ENCODE peak calls at places on chromosomes 13 and 19, in six cellular contexts. V, J, M, P, R and Z are unnamed samples. For H3K27me3, the result is how much of the 10 kb centered on the place peaks cover.

GRCh38 chr19:35353635-35354034 is 4.6 kb upstream of the FFAR3 start:
- DNase-seq in R (no peak), P (no peak), V (no peak), M (no peak), J (no peak), Z (no peak)

GRCh38 chr13:74324338-74324737 is 190.1 kb upstream of the KLF12 start:
- DNase-seq in V (no peak), J (no peak), M (no peak), P (no peak), R (no peak), Z (no peak)

GRCh38 chr13:46607768-46608553 is 55.0 kb downstream of the LRCH1 start:
- DNase-seq in R (no peak), P (no peak), M (no peak), J (peak), V (no peak), Z (peak)

GRCh38 chr19:29549105-29550070 is 23.6 kb downstream of the VSTM2B start:
- DNase-seq in P (no peak), V (no peak), J (no peak), R (no peak), M (no peak), Z (no peak)

GRCh38 chr13:27797228-27797624 is 4.9 kb downstream of the GSX1 start:
- DNase-seq in P (no peak), V (no peak), J (peak), R (peak), M (no peak), Z (no peak)

GRCh38 chr13:100039740-100040139 is 49.2 kb upstream of the PCCA start:
- DNase-seq in M (no peak), R (peak), P (no peak), V (no peak), J (peak), Z (no peak)

GRCh38 chr19:45443462-45444317 is 20.0 kb upstream of the ERCC1 start:
- DNase-seq in J (peak), M (peak), R (peak), P (no peak), V (peak), Z (no peak)

GRCh38 chr13:110334256-110334655 is 27.2 kb downstream of the COL4A2 start:
- DNase-seq in M (no peak), R (peak), V (no peak), P (no peak), J (no peak), Z (no peak)

GRCh38 chr13:75101997-75102720 is 379.8 kb downstream of the TBC1D4 start:
- DNase-seq in M (no peak), V (no peak), R (peak), P (no peak), J (peak), Z (no peak)

GRCh38 chr19:45717983-45718650 is 12.6 kb downstream of the FBXO46 start:
- DNase-seq in V (no peak), J (no peak), M (no peak), R (no peak), P (no peak), Z (no peak)

GRCh38 chr19:4431808-4432674 is 25.6 kb downstream of the UBXN6 start:
- DNase-seq in R (no peak), M (no peak), V (no peak), P (no peak), J (no peak), Z (no peak)
- H3K4me3 ChIP-seq in R (no peak), M (no peak), V (no peak), P (no peak), J (no peak), Z (no peak)

DNA sequence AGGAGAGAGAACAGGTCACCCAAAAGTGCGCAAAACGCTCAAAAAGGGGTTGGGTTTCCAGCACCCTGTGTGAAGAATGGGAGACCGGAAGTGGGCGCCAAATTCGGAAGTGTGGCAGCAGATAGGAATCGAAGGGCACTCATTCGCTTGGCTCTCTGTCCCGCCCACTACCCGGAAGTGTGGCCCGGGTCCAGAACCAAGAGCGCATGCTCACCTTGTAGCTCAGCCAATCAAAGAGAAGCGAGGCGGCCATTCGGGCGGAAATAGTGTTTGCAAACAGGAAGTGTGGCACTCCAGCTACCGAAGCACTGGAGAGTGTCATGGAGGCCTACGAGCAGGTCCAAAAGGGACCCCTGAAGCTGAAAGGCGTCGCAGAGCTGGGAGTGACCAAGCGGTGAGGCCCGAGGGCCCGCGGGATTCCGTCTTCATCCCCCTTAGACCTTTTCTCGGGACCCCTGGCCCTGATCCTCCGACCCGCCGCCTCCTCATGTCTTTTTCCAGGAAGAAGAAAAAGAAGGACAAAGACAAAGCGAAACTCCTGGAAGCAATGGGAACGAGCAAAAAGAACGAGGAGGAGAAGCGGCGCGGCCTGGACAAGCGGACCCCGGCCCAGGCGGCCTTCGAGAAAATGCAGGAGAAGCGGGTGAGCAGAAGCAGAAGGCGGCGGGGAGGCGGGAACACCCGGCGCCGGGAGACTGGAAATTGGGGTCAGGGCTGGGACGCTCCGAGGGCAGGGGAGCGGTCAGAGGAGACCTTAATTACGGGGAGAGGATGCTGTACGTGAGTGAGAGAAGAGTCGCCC is at the start of gene FAM32A:
- DNase-seq in P (peak), M (peak), V (peak), R (peak), J (peak), Z (peak)
- TF ChIP-seq CTCF in P (no peak), M (no peak), V (peak), R (no peak), J (no peak), Z (peak)

DNA sequence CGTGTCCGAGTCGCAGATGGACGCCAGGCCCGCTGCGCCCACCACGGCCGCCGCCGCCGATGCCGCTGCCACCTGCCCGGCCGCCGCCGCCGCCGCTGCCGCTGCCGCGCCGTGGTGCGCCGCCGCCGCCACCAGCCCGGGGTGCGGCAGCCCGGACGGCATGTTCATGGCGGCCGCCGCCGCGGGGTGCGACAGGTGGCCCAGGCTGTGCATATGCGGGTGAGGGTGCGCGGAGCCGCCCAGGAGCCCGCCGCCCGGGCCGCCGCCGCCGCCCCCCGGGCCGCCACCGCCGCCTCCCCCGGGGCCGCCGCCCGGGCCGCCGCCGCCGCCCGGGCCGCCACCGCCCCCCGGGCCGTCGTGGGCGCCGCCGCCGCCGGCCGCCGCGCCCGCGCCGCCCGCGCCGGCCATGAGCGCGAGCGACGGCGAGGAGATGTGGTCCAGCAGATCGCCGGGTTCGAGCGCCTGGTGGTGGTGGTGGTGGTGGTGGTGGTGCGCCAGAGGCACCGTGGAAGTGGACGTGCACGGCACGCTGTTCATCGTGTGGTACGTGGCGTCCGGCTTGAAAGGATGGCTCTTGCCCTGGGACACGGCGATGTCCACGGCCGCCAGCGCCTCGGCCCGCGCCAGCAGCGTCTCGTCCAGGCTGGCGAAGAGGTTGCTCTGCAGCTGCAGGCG is 1.3 kb downstream of the POU4F1 start:
- DNase-seq in J (no peak), R (no peak), P (no peak), V (no peak), M (no peak), Z (no peak)
- H3K27me3 ChIP-seq in J (under half), R (half or more), P (under half), V (half or more), M (half or more), Z (half or more)

DNA sequence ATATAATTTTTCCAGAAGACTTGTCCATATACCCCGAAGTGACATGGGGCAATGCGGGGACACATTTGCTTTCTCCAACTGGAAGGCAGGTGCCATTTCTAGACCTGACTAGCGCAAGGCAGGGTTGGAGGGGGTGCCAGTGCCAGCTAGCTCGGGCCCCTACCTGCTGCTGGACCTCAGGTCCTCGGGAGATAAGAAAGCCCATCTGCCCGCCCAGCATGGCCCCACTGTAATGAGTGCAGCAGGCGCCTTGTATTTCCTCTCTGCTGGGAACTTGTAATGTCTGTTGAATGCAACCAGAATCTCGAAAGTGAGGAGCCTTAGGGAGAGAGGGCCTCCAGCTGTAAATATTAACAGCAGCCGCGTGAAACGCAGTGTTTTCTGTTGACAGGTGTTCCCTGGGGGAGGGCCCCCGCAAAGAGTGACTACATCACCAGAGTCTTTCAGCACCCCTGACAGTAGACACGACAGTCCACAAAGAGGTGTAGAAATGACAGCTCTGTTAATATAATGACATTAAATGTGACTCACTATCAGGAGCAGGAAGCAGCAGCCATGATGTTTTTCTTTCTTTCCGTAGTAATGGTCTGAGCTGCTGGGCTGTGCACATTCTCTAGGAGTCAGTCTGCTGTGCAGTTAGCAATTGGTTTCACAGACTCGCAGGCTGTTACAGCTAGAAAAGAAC is 58.8 kb upstream of the WASF3 start:
- DNase-seq in R (peak), V (no peak), J (no peak), M (no peak), P (no peak), Z (no peak)
- H3K4me3 ChIP-seq in R (no peak), V (no peak), J (no peak), M (no peak), P (no peak), Z (no peak)